ENCODE peak calls at places on chromosome 2, in seven cellular contexts. One of them, this sample, is unnamed.

GRCh38 chr2:119283873-119284331 is 60.3 kb downstream of the STEAP3 start:
- DNase-seq in spleen: no peak
- DNase-seq in HCT116: no peak
- DNase-seq in testis: peak
- DNase-seq in IMR-90: peak
- DNase-seq in prostate gland: peak
- DNase-seq in NB4: peak
- DNase-seq in this sample: no peak

GRCh38 chr2:96683307-96683706 is 40.7 kb downstream of the FER1L5 start:
- DNase-seq in spleen: no peak
- DNase-seq in HCT116: no peak
- DNase-seq in testis: no peak
- DNase-seq in IMR-90: no peak
- DNase-seq in prostate gland: no peak
- DNase-seq in NB4: no peak
- DNase-seq in this sample: no peak

GRCh38 chr2:203688798-203689197 is 17.6 kb upstream of the CD28 start:
- DNase-seq in spleen: no peak
- DNase-seq in HCT116: no peak
- DNase-seq in testis: peak
- DNase-seq in IMR-90: peak
- DNase-seq in prostate gland: no peak
- DNase-seq in NB4: peak
- DNase-seq in this sample: no peak

GRCh38 chr2:132392211-132392610 is 24.4 kb upstream of the GPR39 start:
- DNase-seq in spleen: no peak
- DNase-seq in HCT116: no peak
- DNase-seq in testis: no peak
- DNase-seq in IMR-90: no peak
- DNase-seq in prostate gland: no peak
- DNase-seq in NB4: no peak
- DNase-seq in this sample: no peak

GRCh38 chr2:152571035-152571766 is 146.1 kb downstream of the PRPF40A start:
- DNase-seq in spleen: no peak
- DNase-seq in HCT116: no peak
- DNase-seq in testis: peak
- DNase-seq in IMR-90: peak
- DNase-seq in prostate gland: no peak
- DNase-seq in NB4: no peak
- DNase-seq in this sample: no peak

GRCh38 chr2:175205523-175205922 is 24.0 kb upstream of the ATP5MC3 start:
- DNase-seq in spleen: no peak
- DNase-seq in HCT116: no peak
- DNase-seq in testis: no peak
- DNase-seq in IMR-90: peak
- DNase-seq in prostate gland: no peak
- DNase-seq in NB4: no peak
- DNase-seq in this sample: no peak

GRCh38 chr2:31138037-31138962 is at the start of gene GALNT14:
- DNase-seq in spleen: peak
- DNase-seq in HCT116: no peak
- DNase-seq in testis: peak
- DNase-seq in IMR-90: peak
- DNase-seq in prostate gland: peak
- DNase-seq in NB4: no peak
- DNase-seq in this sample: peak

GRCh38 chr2:207766697-207767460 is 2.8 kb downstream of the FZD5 start:
- DNase-seq in spleen: peak
- DNase-seq in HCT116: no peak
- DNase-seq in testis: peak
- DNase-seq in IMR-90: no peak
- DNase-seq in prostate gland: no peak
- DNase-seq in NB4: no peak
- DNase-seq in this sample: no peak

GRCh38 chr2:62307469-62308389 is 111.8 kb downstream of the B3GNT2 start:
- DNase-seq in spleen: no peak
- DNase-seq in HCT116: no peak
- DNase-seq in testis: no peak
- DNase-seq in IMR-90: no peak
- DNase-seq in prostate gland: peak
- DNase-seq in NB4: no peak
- DNase-seq in this sample: no peak

GRCh38 chr2:202096736-202097135 is 23.7 kb downstream of the KIAA2012 start:
- DNase-seq in spleen: no peak
- DNase-seq in HCT116: no peak
- DNase-seq in testis: no peak
- DNase-seq in IMR-90: peak
- DNase-seq in prostate gland: no peak
- DNase-seq in NB4: no peak
- DNase-seq in this sample: no peak

GRCh38 chr2:50291535-50291934 is 740.4 kb downstream of the NRXN1 start:
- DNase-seq in spleen: no peak
- DNase-seq in HCT116: no peak
- DNase-seq in testis: no peak
- DNase-seq in IMR-90: no peak
- DNase-seq in prostate gland: no peak
- DNase-seq in NB4: no peak
- DNase-seq in this sample: no peak

GRCh38 chr2:219207884-219208740 is 1.5 kb downstream of the ZFAND2B start:
- DNase-seq in spleen: peak
- DNase-seq in HCT116: no peak
- DNase-seq in testis: no peak
- DNase-seq in IMR-90: peak
- DNase-seq in prostate gland: peak
- DNase-seq in NB4: no peak
- DNase-seq in this sample: peak

GRCh38 chr2:42867093-42868065 is 75.0 kb upstream of the HAAO start:
- DNase-seq in spleen: no peak
- DNase-seq in HCT116: no peak
- DNase-seq in testis: peak
- DNase-seq in IMR-90: no peak
- DNase-seq in prostate gland: peak
- DNase-seq in NB4: no peak
- DNase-seq in this sample: no peak

GRCh38 chr2:27720004-27720551 is 51.4 kb upstream of the MRPL33 start:
- DNase-seq in spleen: no peak
- DNase-seq in HCT116: peak
- DNase-seq in testis: no peak
- DNase-seq in IMR-90: peak
- DNase-seq in prostate gland: no peak
- DNase-seq in NB4: peak
- DNase-seq in this sample: peak

GRCh38 chr2:46802665-46803550 is 112.7 kb downstream of the MCFD2 start:
- DNase-seq in spleen: no peak
- DNase-seq in HCT116: no peak
- DNase-seq in testis: no peak
- DNase-seq in IMR-90: no peak
- DNase-seq in prostate gland: peak
- DNase-seq in NB4: no peak
- DNase-seq in this sample: peak

GRCh38 chr2:28276807-28277206 is 115.9 kb upstream of the FOSL2 start:
- DNase-seq in spleen: no peak
- DNase-seq in HCT116: no peak
- DNase-seq in testis: no peak
- DNase-seq in IMR-90: peak
- DNase-seq in prostate gland: no peak
- DNase-seq in NB4: no peak
- DNase-seq in this sample: no peak

GRCh38 chr2:236976271-236977120 is 109.2 kb upstream of the COPS8 start:
- DNase-seq in spleen: no peak
- DNase-seq in HCT116: no peak
- DNase-seq in testis: no peak
- DNase-seq in IMR-90: no peak
- DNase-seq in prostate gland: no peak
- DNase-seq in NB4: no peak
- DNase-seq in this sample: no peak

GRCh38 chr2:197515798-197516761 is at the start of gene MOB4:
- DNase-seq in spleen: peak
- DNase-seq in HCT116: peak
- DNase-seq in testis: peak
- DNase-seq in IMR-90: peak
- DNase-seq in prostate gland: peak
- DNase-seq in NB4: peak
- DNase-seq in this sample: no peak

GRCh38 chr2:201090574-201090973 is 18.8 kb downstream of the NDUFB3 start:
- DNase-seq in spleen: no peak
- DNase-seq in HCT116: no peak
- DNase-seq in testis: no peak
- DNase-seq in IMR-90: no peak
- DNase-seq in prostate gland: no peak
- DNase-seq in NB4: no peak
- DNase-seq in this sample: no peak

GRCh38 chr2:220966636-220967035 is 605.5 kb downstream of the EPHA4 start:
- DNase-seq in spleen: no peak
- DNase-seq in HCT116: no peak
- DNase-seq in testis: no peak
- DNase-seq in IMR-90: peak
- DNase-seq in prostate gland: no peak
- DNase-seq in NB4: no peak
- DNase-seq in this sample: no peak

GRCh38 chr2:96115631-96116423 is 544 bp downstream of the ADRA2B start:
- DNase-seq in spleen: no peak
- DNase-seq in HCT116: no peak
- DNase-seq in testis: no peak
- DNase-seq in IMR-90: no peak
- DNase-seq in prostate gland: no peak
- DNase-seq in NB4: no peak
- DNase-seq in this sample: no peak

GRCh38 chr2:106197878-106198277 is 3.8 kb upstream of the UXS1 start:
- DNase-seq in spleen: no peak
- DNase-seq in HCT116: no peak
- DNase-seq in testis: no peak
- DNase-seq in IMR-90: peak
- DNase-seq in prostate gland: no peak
- DNase-seq in NB4: peak
- DNase-seq in this sample: no peak

GRCh38 chr2:84906900-84907714 is 1.7 kb downstream of the TMSB10 start:
- DNase-seq in spleen: peak
- DNase-seq in HCT116: peak
- DNase-seq in testis: peak
- DNase-seq in IMR-90: peak
- DNase-seq in prostate gland: no peak
- DNase-seq in NB4: peak
- DNase-seq in this sample: no peak
- TF ChIP-seq POLR2A in spleen: peak
- TF ChIP-seq POLR2A in HCT116: peak
- TF ChIP-seq POLR2A in testis: no peak
- TF ChIP-seq POLR2A in IMR-90: peak
- TF ChIP-seq POLR2A in prostate gland: peak
- TF ChIP-seq POLR2A in NB4: no peak
- TF ChIP-seq POLR2A in this sample: no peak

DNA sequence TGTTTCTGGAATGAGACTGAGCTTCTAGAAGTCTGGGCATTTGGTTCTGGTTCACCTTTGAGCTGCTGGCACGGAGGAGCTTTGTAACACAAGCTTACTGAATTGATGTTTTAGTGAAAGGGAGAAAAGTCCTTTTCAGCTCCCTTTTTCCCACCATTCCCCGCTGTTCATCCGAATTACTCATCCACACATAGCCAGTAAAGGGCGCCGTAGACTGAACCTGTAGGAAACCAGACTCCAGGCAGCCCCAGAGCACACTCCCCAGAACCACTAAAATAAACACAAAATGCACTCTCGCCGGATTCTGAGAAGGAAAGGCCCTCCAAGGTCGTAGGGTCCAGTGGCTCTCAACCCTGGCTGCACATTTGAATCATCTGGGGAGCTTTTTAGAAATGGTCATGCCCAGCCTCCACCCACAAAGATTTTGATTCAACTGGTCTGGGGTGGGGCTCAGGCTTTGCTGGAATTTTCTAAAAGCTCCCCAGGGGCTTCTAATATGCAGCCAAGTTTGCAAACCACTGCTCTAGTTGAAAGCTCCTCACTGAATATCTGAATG is 29.6 kb downstream of the TCF7L1 start:
- DNase-seq in spleen: no peak
- DNase-seq in HCT116: no peak
- DNase-seq in testis: peak
- DNase-seq in IMR-90: peak
- DNase-seq in prostate gland: no peak
- DNase-seq in NB4: no peak
- DNase-seq in this sample: no peak
- H3K4me3 ChIP-seq in spleen: no peak
- H3K4me3 ChIP-seq in HCT116: no peak
- H3K4me3 ChIP-seq in testis: no peak
- H3K4me3 ChIP-seq in IMR-90: no peak
- H3K4me3 ChIP-seq in prostate gland: no peak
- H3K4me3 ChIP-seq in NB4: no peak
- H3K4me3 ChIP-seq in this sample: no peak

DNA sequence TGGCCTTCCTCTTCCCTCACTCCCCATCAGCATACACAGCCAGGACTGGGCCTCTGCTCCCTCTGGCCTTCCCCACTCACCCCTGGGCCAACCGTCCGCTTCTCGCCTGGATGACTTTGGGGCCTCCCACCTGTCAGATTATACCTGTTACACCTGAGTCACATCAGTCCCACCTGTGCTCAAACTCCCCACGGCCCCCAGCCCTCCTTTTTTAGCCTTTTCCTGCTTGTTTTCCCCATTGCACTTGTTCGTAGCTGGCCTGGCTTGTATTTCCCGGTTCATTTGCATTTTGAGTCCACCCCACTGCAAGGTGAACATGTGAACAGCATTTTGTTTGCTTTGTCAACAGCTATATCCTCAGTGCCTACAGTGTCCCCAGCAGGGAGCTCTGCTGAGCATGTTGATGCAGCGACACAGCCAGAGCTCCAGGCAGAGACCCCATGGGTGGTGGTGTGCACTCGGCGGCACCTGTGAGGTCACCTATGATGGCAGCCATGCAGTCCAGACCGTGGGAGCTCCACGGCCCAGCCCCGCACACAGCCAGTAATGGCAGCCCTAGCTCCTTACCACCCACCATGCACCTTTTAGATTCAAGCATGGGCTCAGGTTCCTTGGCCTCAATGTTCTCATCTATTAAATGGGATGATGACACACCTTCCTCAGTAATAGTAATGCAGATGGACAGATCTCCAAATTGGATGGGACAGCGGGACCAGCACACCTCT is 276.4 kb upstream of the HS6ST1 start:
- DNase-seq in spleen: no peak
- DNase-seq in HCT116: no peak
- DNase-seq in testis: peak
- DNase-seq in IMR-90: no peak
- DNase-seq in prostate gland: peak
- DNase-seq in NB4: no peak
- DNase-seq in this sample: peak
- TF ChIP-seq POLR2A in spleen: no peak
- TF ChIP-seq POLR2A in HCT116: no peak
- TF ChIP-seq POLR2A in testis: no peak
- TF ChIP-seq POLR2A in IMR-90: no peak
- TF ChIP-seq POLR2A in prostate gland: no peak
- TF ChIP-seq POLR2A in NB4: no peak
- TF ChIP-seq POLR2A in this sample: no peak

DNA sequence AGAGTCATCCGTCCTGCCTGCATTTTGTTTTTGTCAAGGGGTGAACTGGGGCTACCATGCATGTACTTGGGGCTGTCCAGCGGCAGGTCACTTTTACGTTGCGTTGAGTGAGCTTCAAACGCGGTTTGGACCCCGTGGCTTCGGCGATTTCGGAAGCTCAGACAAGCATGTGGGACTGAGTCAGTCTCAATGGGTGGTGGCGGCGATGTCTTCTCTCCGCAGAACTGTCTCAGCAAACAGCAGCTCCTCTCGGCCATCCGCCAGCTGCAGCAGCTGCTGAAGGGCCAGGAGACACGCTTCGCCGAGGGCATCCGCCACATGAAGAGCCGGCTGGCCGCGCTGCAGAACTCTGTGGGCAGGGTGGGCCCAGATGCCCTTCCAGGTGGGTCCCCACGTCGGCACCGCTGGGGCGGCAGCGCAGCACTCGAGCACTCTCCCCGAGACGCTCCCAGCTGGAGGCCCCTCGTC is 21.3 kb downstream of the FBLN7 start:
- DNase-seq in spleen: peak
- DNase-seq in HCT116: no peak
- DNase-seq in testis: no peak
- DNase-seq in IMR-90: no peak
- DNase-seq in prostate gland: no peak
- DNase-seq in NB4: no peak
- DNase-seq in this sample: no peak
- H3K4me3 ChIP-seq in spleen: peak
- H3K4me3 ChIP-seq in HCT116: no peak
- H3K4me3 ChIP-seq in testis: no peak
- H3K4me3 ChIP-seq in IMR-90: no peak
- H3K4me3 ChIP-seq in prostate gland: no peak
- H3K4me3 ChIP-seq in NB4: no peak
- H3K4me3 ChIP-seq in this sample: no peak

This sample was measured in vagina.